ENCODE peak calls at places on chromosomes 5 and 9, in seven cellular contexts. V is left lung; U is T-cell; J is activated CD8-positive, alpha-beta T cell treated with anti-CD3 and anti-CD28 coated beads for 36 hours; X is left ventricle myocardium superior; I is aorta; Q is right lobe of liver. P is an unnamed sample.

GRCh38 chr5:158170534-158170933 is 311.6 kb upstream of the CLINT1 start:
- ATAC-seq in U (no peak), X (no peak), I (no peak), J (no peak), V (no peak), Q (no peak), P (no peak)

GRCh38 chr9:36537861-36538260 is 34.8 kb upstream of the MELK start:
- ATAC-seq in V (no peak), X (no peak), Q (no peak), I (no peak), U (no peak), J (no peak), P (no peak)

GRCh38 chr5:969421-969839 is 39.2 kb upstream of the NKD2 start:
- ATAC-seq in V (peak; percentile 60), X (peak; percentile 87), J (peak; percentile 76), Q (no peak), I (no peak), U (no peak), P (no peak)

GRCh38 chr5:138111937-138112336 is 27.3 kb downstream of the NME5 start:
- ATAC-seq in X (no peak), I (no peak), J (no peak), V (no peak), U (no peak), Q (no peak), P (no peak)

GRCh38 chr9:113631093-113631765 is 167.7 kb downstream of the RGS3 start:
- ATAC-seq in Q (no peak), U (no peak), J (no peak), X (no peak), V (peak; percentile 8), I (no peak), P (no peak)

GRCh38 chr9:4774209-4774608 is 18.5 kb upstream of the RCL1 start:
- ATAC-seq in Q (no peak), J (no peak), V (no peak), U (no peak), X (peak; percentile 93), I (peak; percentile 76), P (no peak)

GRCh38 chr5:133754575-133755169 is 142.3 kb upstream of the FSTL4 start:
- ATAC-seq in J (peak; percentile 66), I (no peak), U (no peak), X (peak; percentile 69), Q (peak; percentile 90), V (peak; percentile 93), P (peak; percentile 62)

GRCh38 chr9:22169243-22169642 is 160.1 kb upstream of the CDKN2B start:
- ATAC-seq in I (no peak), Q (peak; percentile 15), U (no peak), X (no peak), V (peak; percentile 37), J (no peak), P (no peak)

GRCh38 chr9:99114846-99115500 is 10.1 kb downstream of the TGFBR1 start:
- ATAC-seq in J (no peak), Q (no peak), U (no peak), I (no peak), V (no peak), X (no peak), P (no peak)

GRCh38 chr9:35558185-35558584 is 46.9 kb upstream of the TESK1 start:
- ATAC-seq in I (no peak), U (no peak), J (no peak), X (no peak), V (no peak), Q (no peak), P (no peak)

GRCh38 chr5:154478224-154478565 is at the start of gene HAND1:
- ATAC-seq in V (peak; percentile 80), X (peak; percentile 92), Q (peak; percentile 67), J (no peak), I (no peak), U (no peak), P (peak; percentile 33)

GRCh38 chr9:137531099-137531765 is 19.0 kb downstream of the PNPLA7 start:
- ATAC-seq in V (no peak), Q (no peak), I (no peak), U (no peak), X (no peak), J (no peak), P (no peak)

GRCh38 chr9:84932915-84933527 is 263.5 kb downstream of the NTRK2 start:
- ATAC-seq in V (no peak), X (no peak), Q (no peak), I (no peak), J (no peak), U (no peak), P (peak; percentile 41)

GRCh38 chr5:172913117-172913850 is 45.9 kb upstream of the RPL26L1 start:
- ATAC-seq in V (no peak), Q (peak; percentile 71), U (no peak), X (peak; percentile 73), J (no peak), I (no peak), P (no peak)

GRCh38 chr5:107401470-107402085 is 269.2 kb downstream of the EFNA5 start:
- ATAC-seq in X (no peak), Q (no peak), U (no peak), I (no peak), J (peak; percentile 13), V (no peak), P (no peak)

GRCh38 chr5:144141581-144141980 is 28.9 kb downstream of the YIPF5 start:
- ATAC-seq in V (no peak), J (no peak), I (no peak), Q (no peak), U (no peak), X (no peak), P (no peak)

GRCh38 chr9:95005276-95006141 is 279.0 kb downstream of the AOPEP start:
- ATAC-seq in V (no peak), J (no peak), I (no peak), U (no peak), Q (peak; percentile 3), X (no peak), P (no peak)

P was measured in esophagus mucosa.